ENCODE peak calls at places on chromosomes 3 and 15, in nine cellular contexts. D, K, Y, J, U, N, M, H and B are unnamed samples.
A peak's percentile ranks its signal among the peaks of the same experiment; 100 is the strongest.

GRCh38 chr3:50292159-50292923 is at the start of gene IFRD2:
- DNase-seq in J (peak; percentile 95), Y (peak; percentile 97), H (peak; percentile 98), N (peak; percentile 98), D (peak; percentile 77), U (peak; percentile 97), M (peak; percentile 94), K (peak; percentile 95), B (peak; percentile 99)

GRCh38 chr3:132721479-132722164 is 587 bp downstream of the NPHP3 start:
- DNase-seq in Y (peak; percentile 70), U (no peak), H (peak; percentile 76), D (no peak), K (peak; percentile 83), M (no peak), N (peak; percentile 75), J (peak; percentile 57), B (peak; percentile 69)

GRCh38 chr3:18245721-18246120 is 179.4 kb downstream of the SATB1 start:
- DNase-seq in K (no peak), Y (no peak), N (no peak), M (no peak), J (no peak), H (no peak), U (peak; percentile 12), D (no peak), B (no peak)

GRCh38 chr3:65178703-65179102 is 490.9 kb upstream of the ADAMTS9 start:
- DNase-seq in J (no peak), H (peak; percentile 62), U (no peak), Y (no peak), N (peak; percentile 28), M (no peak), K (peak; percentile 58), D (no peak), B (no peak)

GRCh38 chr3:54691230-54691900 is 236.5 kb downstream of the LRTM1 start:
- DNase-seq in H (no peak), N (peak; percentile 10), U (no peak), J (no peak), D (no peak), M (no peak), Y (no peak), K (peak; percentile 56), B (no peak)

GRCh38 chr3:58799271-58799670 is 132.7 kb upstream of the FAM3D start:
- DNase-seq in M (no peak), Y (no peak), D (no peak), N (no peak), J (no peak), K (no peak), U (no peak), H (no peak), B (no peak)

GRCh38 chr15:88049509-88049908 is 207.0 kb downstream of the NTRK3 start:
- DNase-seq in N (no peak), H (no peak), Y (no peak), K (no peak), J (no peak), D (no peak), U (no peak), M (no peak), B (no peak)

GRCh38 chr3:11640009-11640673 is 3.6 kb downstream of the VGLL4 start:
- DNase-seq in D (no peak), M (no peak), J (no peak), H (no peak), U (no peak), Y (no peak), N (no peak), K (peak; percentile 7), B (no peak)

GRCh38 chr15:42736178-42736792 is 643 bp downstream of the CDAN1 start:
- DNase-seq in Y (no peak), U (peak; percentile 13), N (peak; percentile 12), H (peak; percentile 12), K (peak; percentile 19), D (no peak), M (no peak), J (no peak), B (no peak)

GRCh38 chr3:14371573-14372474 is 30.6 kb upstream of the SLC6A6 start:
- DNase-seq in H (peak; percentile 52), D (no peak), N (peak; percentile 57), U (no peak), K (peak; percentile 93), J (no peak), Y (peak; percentile 89), M (no peak), B (peak; percentile 95)

GRCh38 chr3:142468456-142468855 is 20.6 kb upstream of the XRN1 start:
- DNase-seq in D (no peak), K (no peak), M (no peak), N (no peak), J (no peak), U (no peak), H (no peak), Y (no peak), B (no peak)

GRCh38 chr15:40825661-40826088 is 2.8 kb downstream of the PPP1R14D start:
- DNase-seq in N (peak; percentile 94), D (no peak), Y (no peak), K (peak; percentile 82), M (no peak), J (no peak), H (peak; percentile 28), U (no peak), B (no peak)

GRCh38 chr3:143302638-143303171 is 183.1 kb downstream of the CHST2 start:
- DNase-seq in J (no peak), K (peak; percentile 89), M (no peak), H (peak; percentile 72), D (no peak), U (no peak), Y (peak; percentile 58), N (peak; percentile 78), B (no peak)

GRCh38 chr3:37853691-37854413 is 7.8 kb upstream of the CTDSPL start:
- DNase-seq in Y (no peak), H (no peak), J (no peak), N (no peak), D (no peak), M (no peak), U (no peak), K (no peak), B (no peak)

GRCh38 chr15:43105778-43106485 is at the start of gene UBR1:
- DNase-seq in M (peak; percentile 90), J (peak; percentile 78), K (peak; percentile 90), Y (peak; percentile 90), U (peak; percentile 90), D (peak; percentile 57), H (peak; percentile 94), N (peak; percentile 93), B (peak; percentile 93)

GRCh38 chr3:56369914-56370313 is 98.4 kb downstream of the ERC2 start:
- DNase-seq in M (no peak), H (no peak), N (no peak), Y (no peak), K (no peak), U (no peak), J (no peak), D (no peak), B (no peak)

GRCh38 chr3:147544290-147544689 is 135.1 kb downstream of the ZIC1 start:
- DNase-seq in N (no peak), Y (no peak), H (no peak), D (no peak), U (no peak), M (no peak), K (no peak), J (no peak), B (no peak)

GRCh38 chr15:58065445-58066041 is at the start of gene ALDH1A2:
- DNase-seq in N (no peak), D (no peak), Y (peak; percentile 52), M (no peak), K (no peak), J (no peak), H (no peak), U (no peak), B (peak; percentile 91)

GRCh38 chr3:36868614-36869436 is 76.0 kb downstream of the TRANK1 start:
- DNase-seq in U (peak; percentile 25), H (peak; percentile 62), D (no peak), J (peak; percentile 32), N (peak; percentile 58), K (peak; percentile 51), Y (no peak), M (peak; percentile 33), B (peak; percentile 41)

GRCh38 chr3:18725668-18726407 is 300.7 kb upstream of the SATB1 start:
- DNase-seq in H (no peak), U (peak; percentile 55), N (no peak), K (no peak), J (no peak), Y (no peak), D (no peak), M (peak; percentile 20), B (no peak)

GRCh38 chr3:192772495-192772894 is 45.2 kb upstream of the FGF12 start:
- DNase-seq in Y (peak; percentile 48), D (no peak), U (no peak), K (peak; percentile 51), J (peak; percentile 4), M (no peak), N (peak; percentile 41), H (peak; percentile 14), B (no peak)

GRCh38 chr3:127456471-127457093 is 134.0 kb downstream of the TPRA1 start:
- DNase-seq in D (no peak), U (no peak), J (no peak), M (no peak), N (peak; percentile 58), K (peak; percentile 73), Y (no peak), H (peak; percentile 33), B (peak; percentile 66)

GRCh38 chr3:65854606-65855304 is 184.0 kb downstream of the MAGI1 start:
- DNase-seq in U (no peak), D (no peak), H (no peak), M (no peak), K (peak; percentile 50), J (no peak), Y (no peak), N (no peak), B (no peak)

GRCh38 chr15:75661779-75662140 is 14.0 kb downstream of the SNX33 start:
- DNase-seq in Y (no peak), D (no peak), U (no peak), H (no peak), J (no peak), M (no peak), K (no peak), N (no peak), B (no peak)

GRCh38 chr3:161890147-161890625 is 393.6 kb downstream of the OTOL1 start:
- DNase-seq in K (peak; percentile 84), N (peak; percentile 99), Y (no peak), M (no peak), H (peak; percentile 97), D (no peak), J (no peak), U (no peak), B (peak; percentile 69)

GRCh38 chr15:73317651-73318462 is 50.9 kb downstream of the HCN4 start:
- DNase-seq in K (peak; percentile 12), J (no peak), Y (no peak), D (no peak), U (no peak), N (no peak), M (no peak), H (no peak), B (no peak)

GRCh38 chr15:73873889-73874511 is 636 bp downstream of the TBC1D21 start:
- DNase-seq in U (peak; percentile 8), M (peak; percentile 2), Y (no peak), K (peak; percentile 60), N (peak; percentile 62), D (no peak), H (peak; percentile 73), J (no peak), B (no peak)